ENCODE peak calls at places on chromosomes 13 and 19, in four cellular contexts. L is A549, E is K562, J is HepG2. G is an unnamed sample.

GRCh38 chr13:107993239-107993948 is 221.9 kb downstream of the LIG4 start:
- DNase-seq in E (peak; percentile 22), L (no peak), J (no peak), G (no peak)

GRCh38 chr19:40245506-40246128 is 19.1 kb upstream of the CCNP start:
- DNase-seq in J (no peak), L (no peak), E (no peak), G (no peak)

GRCh38 chr13:85558118-85558517 is 241.1 kb downstream of the SLITRK6 start:
- DNase-seq in J (no peak), L (no peak), E (no peak), G (no peak)

GRCh38 chr19:33872445-33873320 is 76.0 kb downstream of the KCTD15 start:
- DNase-seq in E (no peak), J (no peak), L (no peak), G (no peak)

GRCh38 chr13:60572003-60572792 is 175.2 kb downstream of the TDRD3 start:
- DNase-seq in L (peak; percentile 60), E (no peak), J (peak; percentile 83), G (no peak)

GRCh38 chr13:99265823-99266426 is 7.7 kb upstream of the GPR18 start:
- DNase-seq in L (peak; percentile 39), E (peak; percentile 30), J (peak; percentile 46), G (no peak)

GRCh38 chr13:94362411-94362909 is 117.0 kb downstream of the DCT start:
- DNase-seq in L (peak; percentile 80), E (peak; percentile 73), J (peak; percentile 46), G (peak; percentile 36)

GRCh38 chr13:25806304-25806974 is 245.4 kb downstream of the SHISA2 start:
- DNase-seq in E (no peak), L (no peak), J (no peak), G (peak; percentile 25)

GRCh38 chr13:46751811-46752635 is 44.9 kb downstream of the ESD start:
- DNase-seq in L (no peak), J (no peak), E (no peak), G (peak; percentile 45)

GRCh38 chr13:100209857-100210580 is 121.1 kb downstream of the PCCA start:
- DNase-seq in J (no peak), E (no peak), L (no peak), G (no peak)

GRCh38 chr13:52096062-52096461 is 32.8 kb downstream of the NEK5 start:
- DNase-seq in L (no peak), J (no peak), E (no peak), G (no peak)

GRCh38 chr19:34408421-34408820 is 4.2 kb downstream of the PDCD2L start:
- DNase-seq in J (no peak), L (no peak), E (no peak), G (no peak)

GRCh38 chr13:67063036-67063435 is 167.1 kb downstream of the PCDH9 start:
- DNase-seq in J (no peak), L (no peak), E (no peak), G (no peak)

GRCh38 chr19:9793051-9793591 is 24.6 kb upstream of the ZNF846 start:
- DNase-seq in E (no peak), J (no peak), L (peak; percentile 33), G (no peak)

GRCh38 chr19:37635076-37636056 is 19.9 kb downstream of the ZFP30 start:
- DNase-seq in L (peak; percentile 23), E (no peak), J (no peak), G (no peak)

GRCh38 chr13:47499358-47500150 is 501.5 kb downstream of the SUCLA2 start:
- DNase-seq in J (no peak), L (no peak), E (no peak), G (no peak)

GRCh38 chr19:2589441-2589840 is 113.1 kb downstream of the GNG7 start:
- DNase-seq in L (no peak), E (no peak), J (no peak), G (no peak)

GRCh38 chr19:52600639-52601024 is 30.5 kb downstream of the ZNF701 start:
- DNase-seq in L (no peak), J (peak; percentile 54), E (no peak), G (no peak)

GRCh38 chr19:54457773-54458647 is 5.6 kb downstream of the LENG9 start:
- DNase-seq in E (peak; percentile 5), L (no peak), J (no peak), G (no peak)

GRCh38 chr13:48866204-48866603 is 109.5 kb upstream of the FNDC3A start:
- DNase-seq in J (no peak), E (no peak), L (no peak), G (no peak)

GRCh38 chr13:45500492-45501174 is 35.9 kb downstream of the COG3 start:
- DNase-seq in L (no peak), E (no peak), J (peak; percentile 50), G (no peak)

GRCh38 chr19:51186323-51186722 is 38.6 kb upstream of the CD33 start:
- DNase-seq in J (no peak), E (no peak), L (no peak), G (no peak)

GRCh38 chr19:10518444-10519361 is 1.5 kb upstream of the S1PR5 start:
- DNase-seq in L (no peak), J (no peak), E (peak; percentile 23), G (no peak)

DNA sequence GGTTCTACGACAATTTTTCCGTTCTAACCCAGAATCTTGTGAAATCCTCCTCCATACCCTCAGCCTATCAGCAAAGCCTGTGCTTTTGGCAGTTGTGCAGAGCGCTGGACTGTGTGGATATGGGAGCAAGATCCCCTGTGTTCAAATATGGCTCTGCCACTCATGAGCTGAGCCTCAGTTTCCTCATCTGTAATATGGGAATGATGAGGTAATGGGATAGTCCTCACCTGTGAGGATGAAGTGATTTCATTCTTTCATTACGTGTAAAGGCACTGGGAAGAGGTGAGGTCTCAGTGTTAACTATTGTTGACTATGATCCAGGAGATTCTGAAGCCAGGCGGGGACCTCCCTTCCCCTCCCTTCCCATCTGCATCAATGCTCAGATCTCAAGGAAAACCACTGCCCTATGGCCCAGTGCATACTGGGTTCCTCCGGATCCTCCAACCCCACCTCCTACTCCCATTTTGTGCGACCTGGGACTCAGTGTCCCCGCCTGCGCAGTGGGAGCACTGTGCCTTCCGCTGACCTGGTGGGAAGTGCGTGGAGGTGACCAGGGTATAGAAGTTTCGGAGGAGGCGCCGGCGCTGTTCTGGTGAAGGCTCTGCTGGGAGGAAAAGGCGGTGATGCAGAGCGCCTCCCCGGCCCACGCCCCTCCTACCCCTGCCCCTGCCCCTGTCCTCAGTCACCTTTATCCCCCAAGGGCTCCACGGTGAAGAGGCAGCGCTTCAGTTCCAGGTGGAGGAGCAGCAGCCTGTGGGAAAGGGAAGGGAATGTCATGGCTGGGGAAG is 5.0 kb downstream of the FUZ start:
- DNase-seq in E (no peak), J (no peak), L (no peak), G (no peak)
- TF ChIP-seq MAX in E (no peak), J (no peak), L (no peak), G (no peak)

GRCh38 chr13:80239571-80240255 is 101.2 kb downstream of the SPRY2 start:
- DNase-seq in L (no peak), J (no peak), E (no peak), G (no peak)

GRCh38 chr13:80235131-80235530 is 105.8 kb downstream of the SPRY2 start:
- DNase-seq in L (peak; percentile 10), J (no peak), E (no peak), G (no peak)

GRCh38 chr13:80235559-80236296 is 105.2 kb downstream of the SPRY2 start:
- DNase-seq in E (no peak), L (peak; percentile 22), J (no peak), G (no peak)

GRCh38 chr13:80239116-80239515 is 101.8 kb downstream of the SPRY2 start:
- DNase-seq in J (no peak), L (no peak), E (no peak), G (no peak)

GRCh38 chr13:80237646-80238045 is 103.3 kb downstream of the SPRY2 start:
- DNase-seq in E (no peak), J (no peak), L (no peak), G (no peak)
- TF ChIP-seq JUNB in E (no peak), J (no peak), L (no peak), G (no peak)

GRCh38 chr19:32749361-32749760 is 29.8 kb downstream of the TDRD12 start:
- DNase-seq in J (no peak), E (no peak), L (no peak), G (no peak)

GRCh38 chr19:32748948-32749347 is 29.4 kb downstream of the TDRD12 start:
- DNase-seq in E (peak; percentile 29), L (no peak), J (no peak), G (no peak)

GRCh38 chr19:32748497-32748896 is 28.9 kb downstream of the TDRD12 start:
- DNase-seq in L (peak; percentile 36), J (peak; percentile 12), E (peak; percentile 38), G (no peak)

GRCh38 chr19:32751066-32751465 is 31.5 kb downstream of the TDRD12 start:
- DNase-seq in E (no peak), J (no peak), L (no peak), G (no peak)

DNA sequence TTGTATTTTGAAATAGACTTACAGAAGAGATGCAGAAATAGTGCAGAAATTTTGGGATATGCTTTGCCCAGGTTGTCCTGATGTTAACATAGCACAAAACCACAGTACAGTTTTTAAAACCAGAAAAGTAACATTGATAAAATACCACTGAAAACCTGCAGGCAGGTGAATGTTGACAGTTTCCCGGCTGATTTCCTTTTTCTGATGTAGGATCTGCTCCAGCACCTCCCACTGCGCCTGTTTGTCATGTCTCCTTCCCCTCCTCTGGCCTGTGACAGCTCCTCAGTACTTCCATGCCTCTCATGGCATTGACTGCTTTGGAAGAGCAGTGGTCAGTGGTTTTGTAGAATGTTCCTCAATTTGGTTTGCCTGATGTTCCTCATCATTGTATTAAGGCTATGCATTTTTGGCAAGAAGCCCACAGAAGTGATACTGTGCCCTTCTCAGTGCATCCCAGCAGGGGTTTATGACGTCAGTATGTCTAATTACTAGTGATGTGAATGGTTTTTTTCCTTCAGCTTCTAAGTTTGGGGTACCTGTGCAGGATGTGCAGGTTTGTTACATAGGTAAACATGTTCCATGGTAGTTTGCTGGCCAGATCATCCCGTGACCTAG is 31.0 kb downstream of the TDRD12 start:
- DNase-seq in J (no peak), L (no peak), E (no peak), G (no peak)
- TF ChIP-seq MAX in J (no peak), L (no peak), E (no peak), G (no peak)

GRCh38 chr13:37651891-37652290 is 53.3 kb upstream of the POSTN start:
- DNase-seq in J (no peak), E (no peak), L (no peak), G (no peak)

GRCh38 chr13:37657134-37657533 is 58.6 kb upstream of the POSTN start:
- DNase-seq in E (no peak), L (peak; percentile 10), J (no peak), G (no peak)

GRCh38 chr13:37651371-37651770 is 52.8 kb upstream of the POSTN start:
- DNase-seq in J (no peak), L (no peak), E (no peak), G (no peak)

GRCh38 chr13:37652596-37652995 is 54.0 kb upstream of the POSTN start:
- DNase-seq in L (no peak), E (no peak), J (no peak), G (no peak)

DNA sequence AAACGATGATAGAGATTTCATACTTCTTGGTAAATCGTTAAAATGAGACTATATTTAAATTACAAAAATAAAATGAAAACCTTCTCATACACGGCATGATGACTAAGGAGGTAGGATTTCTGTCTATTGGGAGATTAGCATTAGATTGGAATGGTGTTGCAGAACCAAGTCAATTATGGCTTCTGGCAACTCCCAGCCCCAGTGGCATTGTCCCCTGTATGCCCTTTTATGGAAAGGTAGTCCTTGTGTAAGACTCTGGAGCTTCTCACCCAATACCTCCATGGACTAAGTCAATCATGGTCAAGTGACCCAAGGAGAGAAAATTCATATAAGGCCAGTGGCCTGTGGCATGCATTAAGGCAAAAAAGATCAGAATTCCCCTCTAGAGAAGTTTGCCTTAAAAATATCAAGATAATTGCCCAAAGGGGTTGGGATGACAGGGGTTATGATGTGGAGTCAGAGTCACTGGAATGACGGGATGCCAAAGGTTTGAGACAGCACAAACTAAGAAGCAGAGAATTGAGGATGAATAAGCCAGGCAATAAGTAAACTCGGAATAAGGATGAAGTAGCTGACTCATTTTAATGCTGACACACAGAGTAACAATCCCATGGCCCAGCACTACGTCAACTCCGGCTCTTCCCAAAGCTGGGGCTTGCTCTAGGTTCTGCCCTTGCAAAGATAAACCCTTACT is 57.8 kb upstream of the POSTN start:
- DNase-seq in L (peak; percentile 78), E (no peak), J (no peak), G (no peak)
- TF ChIP-seq JUNB in L (peak; percentile 56), E (no peak), J (no peak), G (no peak)

G was measured in GM12878.